ENCODE peak calls at places on chromosome 16, in eight cellular contexts. One of them, this sample, is unnamed.

GRCh38 chr16:84874553-84874952 is 54.8 kb downstream of the CRISPLD2 start:
- DNase-seq in body of pancreas: no peak
- DNase-seq in left ventricle myocardium inferior: no peak
- DNase-seq in astrocyte: no peak
- DNase-seq in stomach: no peak
- DNase-seq in neural progenitor cell: no peak
- DNase-seq in heart left ventricle: no peak
- DNase-seq in heart right ventricle: no peak
- DNase-seq in this sample: no peak

GRCh38 chr16:50133214-50133613 is 19.9 kb upstream of the TENT4B start:
- DNase-seq in neural progenitor cell: no peak
- DNase-seq in stomach: no peak
- DNase-seq in body of pancreas: no peak
- DNase-seq in heart right ventricle: no peak
- DNase-seq in astrocyte: no peak
- DNase-seq in left ventricle myocardium inferior: no peak
- DNase-seq in heart left ventricle: no peak
- DNase-seq in this sample: no peak

GRCh38 chr16:66650707-66651473 is 45.7 kb downstream of the CMTM4 start:
- DNase-seq in body of pancreas: peak
- DNase-seq in astrocyte: peak
- DNase-seq in neural progenitor cell: peak
- DNase-seq in stomach: peak
- DNase-seq in heart right ventricle: peak
- DNase-seq in heart left ventricle: peak
- DNase-seq in left ventricle myocardium inferior: peak
- DNase-seq in this sample: peak

GRCh38 chr16:66170989-66171388 is 195.5 kb upstream of the CDH5 start:
- DNase-seq in heart right ventricle: no peak
- DNase-seq in body of pancreas: no peak
- DNase-seq in astrocyte: no peak
- DNase-seq in stomach: no peak
- DNase-seq in neural progenitor cell: no peak
- DNase-seq in heart left ventricle: no peak
- DNase-seq in left ventricle myocardium inferior: no peak
- DNase-seq in this sample: no peak

GRCh38 chr16:85975421-85976100 is 76.6 kb downstream of the IRF8 start:
- DNase-seq in neural progenitor cell: no peak
- DNase-seq in heart left ventricle: peak
- DNase-seq in body of pancreas: no peak
- DNase-seq in stomach: peak
- DNase-seq in heart right ventricle: no peak
- DNase-seq in left ventricle myocardium inferior: no peak
- DNase-seq in astrocyte: no peak
- DNase-seq in this sample: no peak

GRCh38 chr16:64991011-64991410 is 130.9 kb downstream of the CDH11 start:
- DNase-seq in heart right ventricle: no peak
- DNase-seq in heart left ventricle: no peak
- DNase-seq in body of pancreas: no peak
- DNase-seq in neural progenitor cell: no peak
- DNase-seq in stomach: no peak
- DNase-seq in left ventricle myocardium inferior: no peak
- DNase-seq in astrocyte: no peak
- DNase-seq in this sample: no peak

GRCh38 chr16:20137194-20137593 is 63.5 kb upstream of the GPR139 start:
- DNase-seq in neural progenitor cell: no peak
- DNase-seq in stomach: no peak
- DNase-seq in heart left ventricle: no peak
- DNase-seq in astrocyte: no peak
- DNase-seq in left ventricle myocardium inferior: no peak
- DNase-seq in body of pancreas: no peak
- DNase-seq in heart right ventricle: no peak
- DNase-seq in this sample: no peak

GRCh38 chr16:14486520-14487303 is 143.3 kb downstream of the PARN start:
- DNase-seq in stomach: peak
- DNase-seq in astrocyte: peak
- DNase-seq in body of pancreas: peak
- DNase-seq in heart right ventricle: peak
- DNase-seq in neural progenitor cell: peak
- DNase-seq in left ventricle myocardium inferior: peak
- DNase-seq in heart left ventricle: no peak
- DNase-seq in this sample: peak

GRCh38 chr16:66587881-66588600 is 8.8 kb downstream of the CMTM2 start:
- DNase-seq in heart right ventricle: no peak
- DNase-seq in left ventricle myocardium inferior: no peak
- DNase-seq in body of pancreas: no peak
- DNase-seq in stomach: no peak
- DNase-seq in heart left ventricle: no peak
- DNase-seq in neural progenitor cell: no peak
- DNase-seq in astrocyte: no peak
- DNase-seq in this sample: no peak

GRCh38 chr16:70665113-70665694 is 18.8 kb downstream of the IL34 start:
- DNase-seq in neural progenitor cell: no peak
- DNase-seq in body of pancreas: no peak
- DNase-seq in left ventricle myocardium inferior: no peak
- DNase-seq in stomach: no peak
- DNase-seq in heart right ventricle: no peak
- DNase-seq in heart left ventricle: no peak
- DNase-seq in astrocyte: no peak
- DNase-seq in this sample: no peak

GRCh38 chr16:85641776-85642176 is 28.7 kb downstream of the GSE1 start:
- DNase-seq in astrocyte: peak
- DNase-seq in heart right ventricle: peak
- DNase-seq in body of pancreas: peak
- DNase-seq in neural progenitor cell: no peak
- DNase-seq in left ventricle myocardium inferior: peak
- DNase-seq in heart left ventricle: no peak
- DNase-seq in stomach: peak
- DNase-seq in this sample: peak

GRCh38 chr16:11429823-11430222 is 84.6 kb downstream of the RMI2 start:
- DNase-seq in neural progenitor cell: no peak
- DNase-seq in body of pancreas: peak
- DNase-seq in heart left ventricle: no peak
- DNase-seq in astrocyte: no peak
- DNase-seq in stomach: peak
- DNase-seq in heart right ventricle: no peak
- DNase-seq in left ventricle myocardium inferior: no peak
- DNase-seq in this sample: no peak

GRCh38 chr16:74029122-74029805 is 267.4 kb upstream of the PSMD7 start:
- DNase-seq in body of pancreas: no peak
- DNase-seq in neural progenitor cell: no peak
- DNase-seq in stomach: no peak
- DNase-seq in left ventricle myocardium inferior: no peak
- DNase-seq in heart left ventricle: no peak
- DNase-seq in heart right ventricle: no peak
- DNase-seq in astrocyte: no peak
- DNase-seq in this sample: no peak

GRCh38 chr16:10736926-10737625 is 6.6 kb upstream of the NUBP1 start:
- DNase-seq in neural progenitor cell: peak
- DNase-seq in body of pancreas: peak
- DNase-seq in heart right ventricle: no peak
- DNase-seq in stomach: peak
- DNase-seq in left ventricle myocardium inferior: no peak
- DNase-seq in heart left ventricle: no peak
- DNase-seq in astrocyte: peak
- DNase-seq in this sample: peak

GRCh38 chr16:74730049-74730683 is 29.5 kb upstream of the MLKL start:
- DNase-seq in neural progenitor cell: no peak
- DNase-seq in body of pancreas: peak
- DNase-seq in left ventricle myocardium inferior: no peak
- DNase-seq in heart left ventricle: no peak
- DNase-seq in heart right ventricle: no peak
- DNase-seq in stomach: peak
- DNase-seq in astrocyte: no peak
- DNase-seq in this sample: no peak

GRCh38 chr16:71807905-71808592 is 585 bp downstream of the AP1G1 start:
- DNase-seq in body of pancreas: peak
- DNase-seq in left ventricle myocardium inferior: peak
- DNase-seq in heart left ventricle: no peak
- DNase-seq in stomach: no peak
- DNase-seq in astrocyte: peak
- DNase-seq in neural progenitor cell: peak
- DNase-seq in heart right ventricle: no peak
- DNase-seq in this sample: peak

GRCh38 chr16:47507701-47508100 is 46.6 kb downstream of the PHKB start:
- DNase-seq in left ventricle myocardium inferior: no peak
- DNase-seq in stomach: no peak
- DNase-seq in neural progenitor cell: no peak
- DNase-seq in body of pancreas: no peak
- DNase-seq in heart left ventricle: no peak
- DNase-seq in heart right ventricle: no peak
- DNase-seq in astrocyte: no peak
- DNase-seq in this sample: no peak

GRCh38 chr16:81641403-81642106 is 137.5 kb upstream of the PLCG2 start:
- DNase-seq in heart right ventricle: no peak
- DNase-seq in astrocyte: no peak
- DNase-seq in heart left ventricle: peak
- DNase-seq in body of pancreas: peak
- DNase-seq in neural progenitor cell: peak
- DNase-seq in left ventricle myocardium inferior: no peak
- DNase-seq in stomach: no peak
- DNase-seq in this sample: no peak

GRCh38 chr16:89562027-89562599 is 1.6 kb downstream of the RPL13 start:
- DNase-seq in astrocyte: no peak
- DNase-seq in heart right ventricle: no peak
- DNase-seq in left ventricle myocardium inferior: no peak
- DNase-seq in stomach: peak
- DNase-seq in neural progenitor cell: no peak
- DNase-seq in body of pancreas: peak
- DNase-seq in heart left ventricle: no peak
- DNase-seq in this sample: no peak
- H3K27ac ChIP-seq in astrocyte: no peak
- H3K27ac ChIP-seq in heart right ventricle: no peak
- H3K27ac ChIP-seq in left ventricle myocardium inferior: peak
- H3K27ac ChIP-seq in stomach: peak
- H3K27ac ChIP-seq in neural progenitor cell: no peak
- H3K27ac ChIP-seq in body of pancreas: peak
- H3K27ac ChIP-seq in heart left ventricle: no peak
- H3K27ac ChIP-seq in this sample: no peak

DNA sequence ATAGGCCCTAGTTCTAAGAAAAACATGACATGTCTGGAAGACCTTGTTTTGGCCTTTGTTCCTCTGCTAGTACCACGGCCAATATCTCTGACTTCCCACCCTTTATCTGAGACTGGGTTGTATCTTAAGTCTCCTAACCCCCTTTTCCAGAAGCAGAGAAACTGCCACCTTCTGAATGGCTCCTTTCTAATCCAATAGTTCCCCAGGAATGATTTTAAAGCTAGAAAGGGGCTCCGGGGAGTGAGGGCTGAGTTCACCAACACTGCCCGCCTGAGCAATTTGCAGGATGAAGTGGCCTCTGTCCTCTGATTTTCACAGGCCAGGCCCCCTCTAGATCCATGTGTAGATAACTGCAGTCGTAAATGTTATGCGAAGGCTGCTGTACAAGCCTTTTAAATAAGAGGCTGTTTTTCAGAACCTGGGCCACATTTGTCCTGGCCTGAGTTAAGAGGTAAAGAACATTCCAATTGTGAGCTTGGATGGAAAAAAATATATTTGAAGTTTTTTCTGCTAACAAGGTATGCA is 116.8 kb upstream of the MAF start:
- DNase-seq in left ventricle myocardium inferior: no peak
- DNase-seq in body of pancreas: no peak
- DNase-seq in heart right ventricle: no peak
- DNase-seq in stomach: no peak
- DNase-seq in heart left ventricle: no peak
- DNase-seq in astrocyte: no peak
- DNase-seq in neural progenitor cell: no peak
- DNase-seq in this sample: no peak
- H3K27ac ChIP-seq in left ventricle myocardium inferior: no peak
- H3K27ac ChIP-seq in body of pancreas: no peak
- H3K27ac ChIP-seq in heart right ventricle: no peak
- H3K27ac ChIP-seq in stomach: no peak
- H3K27ac ChIP-seq in heart left ventricle: no peak
- H3K27ac ChIP-seq in astrocyte: no peak
- H3K27ac ChIP-seq in neural progenitor cell: no peak
- H3K27ac ChIP-seq in this sample: no peak

DNA sequence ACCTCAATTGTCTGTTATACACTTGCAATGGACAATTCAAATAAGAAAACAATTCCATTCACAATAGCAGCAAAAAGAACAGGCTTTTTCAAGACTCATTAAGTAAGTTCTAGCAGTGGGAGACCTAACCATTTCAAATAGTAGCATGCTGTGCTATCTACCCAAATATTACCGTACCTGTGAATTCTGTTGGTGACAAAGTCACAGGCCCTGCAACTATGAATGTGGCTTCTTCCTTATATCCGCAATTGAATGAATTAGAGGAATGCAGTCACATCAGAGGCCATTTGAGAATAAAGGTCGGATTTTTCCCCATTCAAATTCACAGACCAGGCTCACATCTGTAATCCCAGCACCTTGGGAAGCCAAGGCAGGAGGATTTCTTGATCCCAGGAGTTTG is 800 bp upstream of the NME4 start:
- DNase-seq in body of pancreas: no peak
- DNase-seq in heart right ventricle: no peak
- DNase-seq in left ventricle myocardium inferior: no peak
- DNase-seq in stomach: no peak
- DNase-seq in neural progenitor cell: peak
- DNase-seq in heart left ventricle: no peak
- DNase-seq in astrocyte: no peak
- DNase-seq in this sample: no peak
- H3K27ac ChIP-seq in body of pancreas: peak
- H3K27ac ChIP-seq in heart right ventricle: no peak
- H3K27ac ChIP-seq in left ventricle myocardium inferior: peak
- H3K27ac ChIP-seq in stomach: peak
- H3K27ac ChIP-seq in neural progenitor cell: no peak
- H3K27ac ChIP-seq in heart left ventricle: peak
- H3K27ac ChIP-seq in astrocyte: no peak
- H3K27ac ChIP-seq in this sample: no peak

GRCh38 chr16:23367564-23367963 is 65.5 kb downstream of the SCNN1B start:
- DNase-seq in neural progenitor cell: no peak
- DNase-seq in stomach: no peak
- DNase-seq in heart left ventricle: no peak
- DNase-seq in astrocyte: no peak
- DNase-seq in body of pancreas: no peak
- DNase-seq in heart right ventricle: no peak
- DNase-seq in left ventricle myocardium inferior: no peak
- DNase-seq in this sample: no peak

GRCh38 chr16:23357761-23358290 is 55.7 kb downstream of the SCNN1B start:
- DNase-seq in stomach: no peak
- DNase-seq in left ventricle myocardium inferior: no peak
- DNase-seq in body of pancreas: no peak
- DNase-seq in heart right ventricle: no peak
- DNase-seq in heart left ventricle: no peak
- DNase-seq in neural progenitor cell: no peak
- DNase-seq in astrocyte: no peak
- DNase-seq in this sample: no peak

GRCh38 chr16:23365602-23366240 is 63.6 kb downstream of the SCNN1B start:
- DNase-seq in left ventricle myocardium inferior: no peak
- DNase-seq in body of pancreas: peak
- DNase-seq in neural progenitor cell: no peak
- DNase-seq in astrocyte: no peak
- DNase-seq in heart left ventricle: no peak
- DNase-seq in heart right ventricle: no peak
- DNase-seq in stomach: no peak
- DNase-seq in this sample: no peak

GRCh38 chr16:23359092-23359760 is 57.1 kb downstream of the SCNN1B start:
- DNase-seq in neural progenitor cell: no peak
- DNase-seq in stomach: no peak
- DNase-seq in left ventricle myocardium inferior: no peak
- DNase-seq in heart left ventricle: no peak
- DNase-seq in heart right ventricle: no peak
- DNase-seq in body of pancreas: no peak
- DNase-seq in astrocyte: no peak
- DNase-seq in this sample: no peak

GRCh38 chr16:23362460-23363317 is 60.6 kb downstream of the SCNN1B start:
- DNase-seq in heart left ventricle: no peak
- DNase-seq in body of pancreas: peak
- DNase-seq in neural progenitor cell: no peak
- DNase-seq in astrocyte: no peak
- DNase-seq in left ventricle myocardium inferior: no peak
- DNase-seq in heart right ventricle: peak
- DNase-seq in stomach: peak
- DNase-seq in this sample: no peak
- H3K27ac ChIP-seq in heart left ventricle: no peak
- H3K27ac ChIP-seq in body of pancreas: peak
- H3K27ac ChIP-seq in neural progenitor cell: no peak
- H3K27ac ChIP-seq in astrocyte: no peak
- H3K27ac ChIP-seq in left ventricle myocardium inferior: peak
- H3K27ac ChIP-seq in heart right ventricle: no peak
- H3K27ac ChIP-seq in stomach: peak
- H3K27ac ChIP-seq in this sample: no peak

This sample was measured in brain microvascular endothelial cell.